ENCODE peak calls at places on chromosomes 7 and 10, in seven cellular contexts. One of them, this sample, is unnamed. For H3K9me3, the result is how much of the 10 kb centered on the place peaks cover.

GRCh38 chr7:47181609-47182264 is 400.2 kb downstream of the TNS3 start:
- DNase-seq in HCT116: no peak
- DNase-seq in transverse colon: peak
- DNase-seq in GM12878: no peak
- DNase-seq in suprapubic skin: no peak
- DNase-seq in SK-N-MC: no peak
- DNase-seq in vagina: no peak
- DNase-seq in this sample: peak

GRCh38 chr7:31788445-31788844 is 101.4 kb downstream of the PPP1R17 start:
- DNase-seq in HCT116: no peak
- DNase-seq in transverse colon: no peak
- DNase-seq in GM12878: no peak
- DNase-seq in suprapubic skin: no peak
- DNase-seq in SK-N-MC: no peak
- DNase-seq in vagina: no peak
- DNase-seq in this sample: no peak

GRCh38 chr7:149529136-149529718 is 31.6 kb upstream of the ZNF746 start:
- DNase-seq in HCT116: peak
- DNase-seq in transverse colon: no peak
- DNase-seq in GM12878: no peak
- DNase-seq in suprapubic skin: no peak
- DNase-seq in SK-N-MC: no peak
- DNase-seq in vagina: no peak
- DNase-seq in this sample: no peak

GRCh38 chr10:100020161-100020882 is 10.6 kb upstream of the DNMBP start:
- DNase-seq in HCT116: no peak
- DNase-seq in transverse colon: no peak
- DNase-seq in GM12878: peak
- DNase-seq in suprapubic skin: no peak
- DNase-seq in SK-N-MC: no peak
- DNase-seq in vagina: no peak
- DNase-seq in this sample: no peak

GRCh38 chr10:71696635-71697326 is 22.8 kb downstream of the C10orf105 start:
- DNase-seq in HCT116: no peak
- DNase-seq in transverse colon: peak
- DNase-seq in GM12878: no peak
- DNase-seq in suprapubic skin: no peak
- DNase-seq in SK-N-MC: no peak
- DNase-seq in vagina: no peak
- DNase-seq in this sample: no peak

GRCh38 chr10:54550016-54550415 is 251.0 kb downstream of the PCDH15 start:
- DNase-seq in HCT116: no peak
- DNase-seq in transverse colon: no peak
- DNase-seq in GM12878: no peak
- DNase-seq in suprapubic skin: no peak
- DNase-seq in SK-N-MC: no peak
- DNase-seq in vagina: no peak
- DNase-seq in this sample: no peak

GRCh38 chr7:105352018-105352612 is 36.6 kb downstream of the SRPK2 start:
- DNase-seq in HCT116: no peak
- DNase-seq in transverse colon: peak
- DNase-seq in GM12878: peak
- DNase-seq in suprapubic skin: peak
- DNase-seq in SK-N-MC: peak
- DNase-seq in vagina: no peak
- DNase-seq in this sample: peak

GRCh38 chr10:69474688-69475432 is 23.6 kb downstream of the TSPAN15 start:
- DNase-seq in HCT116: no peak
- DNase-seq in transverse colon: no peak
- DNase-seq in GM12878: no peak
- DNase-seq in suprapubic skin: no peak
- DNase-seq in SK-N-MC: no peak
- DNase-seq in vagina: no peak
- DNase-seq in this sample: no peak

GRCh38 chr10:119308556-119309422 is 101.4 kb downstream of the GRK5 start:
- DNase-seq in HCT116: no peak
- DNase-seq in transverse colon: no peak
- DNase-seq in GM12878: no peak
- DNase-seq in suprapubic skin: no peak
- DNase-seq in SK-N-MC: no peak
- DNase-seq in vagina: no peak
- DNase-seq in this sample: no peak

GRCh38 chr7:45591101-45591906 is 17.1 kb downstream of the ADCY1 start:
- DNase-seq in HCT116: no peak
- DNase-seq in transverse colon: no peak
- DNase-seq in GM12878: no peak
- DNase-seq in suprapubic skin: no peak
- DNase-seq in SK-N-MC: no peak
- DNase-seq in vagina: peak
- DNase-seq in this sample: no peak

GRCh38 chr10:44458671-44459403 is 73.9 kb upstream of the CXCL12 start:
- DNase-seq in HCT116: no peak
- DNase-seq in transverse colon: no peak
- DNase-seq in GM12878: no peak
- DNase-seq in suprapubic skin: no peak
- DNase-seq in SK-N-MC: no peak
- DNase-seq in vagina: no peak
- DNase-seq in this sample: no peak
- H3K9me3 ChIP-seq in HCT116: under half
- H3K9me3 ChIP-seq in transverse colon: under half
- H3K9me3 ChIP-seq in GM12878: under half
- H3K9me3 ChIP-seq in suprapubic skin: under half
- H3K9me3 ChIP-seq in SK-N-MC: under half
- H3K9me3 ChIP-seq in vagina: under half
- H3K9me3 ChIP-seq in this sample: under half

GRCh38 chr10:50830066-50830465 is 55.4 kb downstream of the A1CF start:
- DNase-seq in HCT116: no peak
- DNase-seq in transverse colon: no peak
- DNase-seq in GM12878: no peak
- DNase-seq in suprapubic skin: no peak
- DNase-seq in SK-N-MC: no peak
- DNase-seq in vagina: no peak
- DNase-seq in this sample: no peak
- TF ChIP-seq POLR2AphosphoS5 in HCT116: no peak
- TF ChIP-seq POLR2AphosphoS5 in transverse colon: no peak
- TF ChIP-seq POLR2AphosphoS5 in GM12878: no peak
- TF ChIP-seq POLR2AphosphoS5 in suprapubic skin: no peak
- TF ChIP-seq POLR2AphosphoS5 in SK-N-MC: no peak
- TF ChIP-seq POLR2AphosphoS5 in vagina: no peak
- TF ChIP-seq POLR2AphosphoS5 in this sample: no peak

GRCh38 chr7:126394406-126394805 is 858.3 kb downstream of the GRM8 start:
- DNase-seq in HCT116: no peak
- DNase-seq in transverse colon: no peak
- DNase-seq in GM12878: no peak
- DNase-seq in suprapubic skin: no peak
- DNase-seq in SK-N-MC: no peak
- DNase-seq in vagina: no peak
- DNase-seq in this sample: no peak
- H3K9me3 ChIP-seq in HCT116: under half
- H3K9me3 ChIP-seq in transverse colon: under half
- H3K9me3 ChIP-seq in GM12878: under half
- H3K9me3 ChIP-seq in suprapubic skin: under half
- H3K9me3 ChIP-seq in SK-N-MC: under half
- H3K9me3 ChIP-seq in vagina: under half
- H3K9me3 ChIP-seq in this sample: under half

GRCh38 chr10:26408858-26409494 is 29.2 kb upstream of the APBB1IP start:
- DNase-seq in HCT116: no peak
- DNase-seq in transverse colon: no peak
- DNase-seq in GM12878: no peak
- DNase-seq in suprapubic skin: no peak
- DNase-seq in SK-N-MC: no peak
- DNase-seq in vagina: no peak
- DNase-seq in this sample: no peak
- TF ChIP-seq POLR2AphosphoS5 in HCT116: no peak
- TF ChIP-seq POLR2AphosphoS5 in transverse colon: no peak
- TF ChIP-seq POLR2AphosphoS5 in GM12878: no peak
- TF ChIP-seq POLR2AphosphoS5 in suprapubic skin: no peak
- TF ChIP-seq POLR2AphosphoS5 in SK-N-MC: no peak
- TF ChIP-seq POLR2AphosphoS5 in vagina: no peak
- TF ChIP-seq POLR2AphosphoS5 in this sample: no peak

DNA sequence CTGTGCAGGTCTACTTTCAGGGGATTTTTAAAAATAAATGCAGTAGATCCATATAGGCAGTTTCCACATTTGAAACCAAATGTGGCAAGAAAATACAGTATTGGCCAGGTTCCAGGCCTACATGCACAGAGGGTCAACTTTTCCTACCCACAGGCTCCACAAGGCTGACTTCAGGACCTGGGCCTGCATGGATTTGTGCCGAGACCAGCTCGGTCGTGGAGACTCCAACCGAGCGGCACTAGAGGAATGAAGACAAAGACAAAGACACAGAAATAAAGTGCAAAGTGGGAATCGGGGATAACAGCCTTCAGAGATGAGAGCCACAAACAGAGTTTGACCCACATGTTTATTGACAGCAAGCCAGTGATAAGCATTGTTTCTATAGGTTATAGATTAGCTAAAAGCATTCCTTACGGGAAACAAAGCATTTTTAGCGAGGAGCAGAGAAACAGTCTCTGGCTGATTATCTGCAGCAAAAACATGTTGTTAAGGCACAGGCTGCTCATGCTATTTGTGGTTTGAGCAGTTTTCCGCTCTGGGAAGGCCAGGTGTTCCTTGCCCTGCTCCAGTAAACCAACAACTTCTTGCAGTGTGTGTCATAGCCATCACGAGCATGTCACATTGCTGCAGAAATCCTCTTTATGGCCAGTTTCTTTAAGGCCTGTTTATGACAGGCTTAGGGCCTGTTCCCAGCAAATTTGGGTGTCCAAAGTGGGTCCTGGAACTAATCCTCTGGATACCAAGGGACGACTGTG is 52.6 kb downstream of the ZNF37A start:
- DNase-seq in HCT116: no peak
- DNase-seq in transverse colon: no peak
- DNase-seq in GM12878: no peak
- DNase-seq in suprapubic skin: no peak
- DNase-seq in SK-N-MC: no peak
- DNase-seq in vagina: no peak
- DNase-seq in this sample: no peak
- H3K9me3 ChIP-seq in HCT116: under half
- H3K9me3 ChIP-seq in transverse colon: under half
- H3K9me3 ChIP-seq in GM12878: under half
- H3K9me3 ChIP-seq in suprapubic skin: under half
- H3K9me3 ChIP-seq in SK-N-MC: under half
- H3K9me3 ChIP-seq in vagina: under half
- H3K9me3 ChIP-seq in this sample: under half

DNA sequence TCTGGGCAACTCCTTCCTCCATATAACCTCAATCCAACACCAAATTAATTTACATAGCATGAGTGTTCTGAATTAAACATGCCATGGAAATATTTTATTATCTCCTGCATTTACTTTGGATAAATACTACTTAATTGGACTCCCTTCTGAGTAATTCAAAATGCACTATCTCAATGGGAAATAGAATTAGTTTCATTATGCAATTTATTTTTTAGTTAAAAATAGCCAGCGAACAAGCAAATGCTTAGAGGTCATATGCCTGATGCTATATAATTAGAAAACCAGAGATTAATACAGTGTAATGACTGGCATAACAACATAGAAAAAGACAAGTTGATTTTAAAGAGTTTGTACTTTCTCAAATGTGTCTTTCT is 161.0 kb upstream of the LAMB4 start:
- DNase-seq in HCT116: no peak
- DNase-seq in transverse colon: no peak
- DNase-seq in GM12878: no peak
- DNase-seq in suprapubic skin: no peak
- DNase-seq in SK-N-MC: no peak
- DNase-seq in vagina: no peak
- DNase-seq in this sample: no peak
- TF ChIP-seq POLR2AphosphoS5 in HCT116: no peak
- TF ChIP-seq POLR2AphosphoS5 in transverse colon: no peak
- TF ChIP-seq POLR2AphosphoS5 in GM12878: no peak
- TF ChIP-seq POLR2AphosphoS5 in suprapubic skin: no peak
- TF ChIP-seq POLR2AphosphoS5 in SK-N-MC: no peak
- TF ChIP-seq POLR2AphosphoS5 in vagina: no peak
- TF ChIP-seq POLR2AphosphoS5 in this sample: no peak

DNA sequence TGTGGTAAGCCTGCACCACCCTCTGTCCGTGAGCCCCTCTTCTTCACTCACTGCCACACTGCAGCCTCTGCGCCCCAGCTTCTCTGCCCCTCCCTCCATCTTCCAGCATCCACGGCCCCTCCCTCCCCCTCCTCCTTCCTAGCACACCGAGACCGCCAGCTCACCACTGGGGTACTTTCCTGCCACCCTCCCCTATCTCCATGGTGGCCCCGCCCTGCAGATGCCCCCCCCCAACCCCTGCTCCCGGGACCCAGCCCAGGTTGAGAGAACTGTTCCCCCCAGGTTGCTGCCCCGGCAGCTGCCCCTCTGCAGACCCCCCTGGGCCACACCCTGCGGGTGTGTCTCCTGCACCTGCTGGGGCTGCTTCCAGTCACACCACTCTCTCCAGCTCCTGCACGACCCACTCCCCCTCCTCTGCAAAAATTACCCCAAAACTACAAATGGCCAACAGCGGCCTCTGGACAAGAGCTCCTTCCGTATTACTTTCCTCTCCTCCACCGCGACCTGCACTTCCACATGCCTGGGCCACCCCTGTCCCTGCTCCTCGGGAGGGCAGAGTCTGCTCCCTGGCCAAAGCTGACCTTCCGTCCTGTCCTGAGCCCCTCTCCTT is 209.2 kb upstream of the PPP2R2D start:
- DNase-seq in HCT116: no peak
- DNase-seq in transverse colon: no peak
- DNase-seq in GM12878: no peak
- DNase-seq in suprapubic skin: no peak
- DNase-seq in SK-N-MC: no peak
- DNase-seq in vagina: no peak
- DNase-seq in this sample: no peak
- H3K9me3 ChIP-seq in HCT116: under half
- H3K9me3 ChIP-seq in transverse colon: under half
- H3K9me3 ChIP-seq in GM12878: under half
- H3K9me3 ChIP-seq in suprapubic skin: under half
- H3K9me3 ChIP-seq in SK-N-MC: under half
- H3K9me3 ChIP-seq in vagina: under half
- H3K9me3 ChIP-seq in this sample: under half

This sample was measured in prostate gland.